ENCODE peak calls at places on chromosomes 7 and 10, in six cellular contexts. One of them, this sample, is unnamed. For H3K36me3, the result is how much of the 10 kb centered on the place peaks cover.

GRCh38 chr10:36224431-36224985 is 582.4 kb upstream of the FZD8 start:
- DNase-seq in transverse colon: no peak
- DNase-seq in GM12878: no peak
- DNase-seq in esophagus muscularis mucosa: no peak
- DNase-seq in SK-N-SH: no peak
- DNase-seq in spleen: no peak
- DNase-seq in this sample: no peak

GRCh38 chr10:45373783-45374450 is at the start of gene ALOX5:
- DNase-seq in esophagus muscularis mucosa: peak
- DNase-seq in transverse colon: peak
- DNase-seq in spleen: peak
- DNase-seq in GM12878: no peak
- DNase-seq in SK-N-SH: peak
- DNase-seq in this sample: no peak

GRCh38 chr10:79886345-79886744 is 59.8 kb downstream of the NUTM2E start:
- DNase-seq in SK-N-SH: no peak
- DNase-seq in transverse colon: no peak
- DNase-seq in GM12878: no peak
- DNase-seq in spleen: no peak
- DNase-seq in esophagus muscularis mucosa: no peak
- DNase-seq in this sample: no peak

GRCh38 chr10:62248465-62248864 is 20.2 kb downstream of the RTKN2 start:
- DNase-seq in spleen: no peak
- DNase-seq in SK-N-SH: no peak
- DNase-seq in esophagus muscularis mucosa: no peak
- DNase-seq in GM12878: no peak
- DNase-seq in transverse colon: no peak
- DNase-seq in this sample: no peak

GRCh38 chr10:113704637-113705343 is 25.1 kb downstream of the CASP7 start:
- DNase-seq in SK-N-SH: peak
- DNase-seq in transverse colon: no peak
- DNase-seq in esophagus muscularis mucosa: no peak
- DNase-seq in GM12878: no peak
- DNase-seq in spleen: no peak
- DNase-seq in this sample: peak

GRCh38 chr7:2947381-2947780 is 96.3 kb downstream of the CARD11 start:
- DNase-seq in SK-N-SH: no peak
- DNase-seq in esophagus muscularis mucosa: no peak
- DNase-seq in transverse colon: no peak
- DNase-seq in GM12878: no peak
- DNase-seq in spleen: no peak
- DNase-seq in this sample: no peak

GRCh38 chr7:44801890-44802289 is 5.4 kb downstream of the PPIA start:
- DNase-seq in transverse colon: no peak
- DNase-seq in spleen: no peak
- DNase-seq in GM12878: no peak
- DNase-seq in esophagus muscularis mucosa: no peak
- DNase-seq in SK-N-SH: no peak
- DNase-seq in this sample: no peak

GRCh38 chr10:124032982-124033886 is 60.2 kb downstream of the CHST15 start:
- DNase-seq in esophagus muscularis mucosa: no peak
- DNase-seq in spleen: peak
- DNase-seq in GM12878: no peak
- DNase-seq in SK-N-SH: no peak
- DNase-seq in transverse colon: no peak
- DNase-seq in this sample: no peak

GRCh38 chr10:13173619-13174018 is 12.3 kb downstream of the MCM10 start:
- DNase-seq in GM12878: no peak
- DNase-seq in esophagus muscularis mucosa: no peak
- DNase-seq in transverse colon: no peak
- DNase-seq in SK-N-SH: no peak
- DNase-seq in spleen: no peak
- DNase-seq in this sample: no peak

GRCh38 chr10:84540617-84541288 is 212.4 kb downstream of the CCSER2 start:
- DNase-seq in esophagus muscularis mucosa: no peak
- DNase-seq in transverse colon: peak
- DNase-seq in GM12878: no peak
- DNase-seq in spleen: peak
- DNase-seq in SK-N-SH: no peak
- DNase-seq in this sample: no peak

GRCh38 chr7:129950191-129950940 is 2.4 kb downstream of the UBE2H start:
- DNase-seq in SK-N-SH: peak
- DNase-seq in GM12878: peak
- DNase-seq in esophagus muscularis mucosa: no peak
- DNase-seq in transverse colon: no peak
- DNase-seq in spleen: no peak
- DNase-seq in this sample: no peak

GRCh38 chr10:78664929-78665525 is 403.7 kb upstream of the ZMIZ1 start:
- DNase-seq in SK-N-SH: no peak
- DNase-seq in transverse colon: no peak
- DNase-seq in esophagus muscularis mucosa: no peak
- DNase-seq in spleen: no peak
- DNase-seq in GM12878: no peak
- DNase-seq in this sample: peak

GRCh38 chr10:77350711-77351119 is 286.9 kb downstream of the KCNMA1 start:
- DNase-seq in GM12878: no peak
- DNase-seq in transverse colon: no peak
- DNase-seq in spleen: no peak
- DNase-seq in esophagus muscularis mucosa: no peak
- DNase-seq in SK-N-SH: peak
- DNase-seq in this sample: peak

GRCh38 chr7:131543298-131543697 is 13.1 kb downstream of the PODXL start:
- DNase-seq in spleen: peak
- DNase-seq in GM12878: no peak
- DNase-seq in SK-N-SH: no peak
- DNase-seq in esophagus muscularis mucosa: no peak
- DNase-seq in transverse colon: no peak
- DNase-seq in this sample: no peak

GRCh38 chr10:7014721-7015120 is 396.1 kb downstream of the SFMBT2 start:
- DNase-seq in esophagus muscularis mucosa: no peak
- DNase-seq in SK-N-SH: no peak
- DNase-seq in GM12878: no peak
- DNase-seq in transverse colon: no peak
- DNase-seq in spleen: no peak
- DNase-seq in this sample: no peak

GRCh38 chr10:5666324-5667220 is at the start of gene ASB13:
- DNase-seq in transverse colon: peak
- DNase-seq in spleen: peak
- DNase-seq in esophagus muscularis mucosa: peak
- DNase-seq in GM12878: no peak
- DNase-seq in SK-N-SH: peak
- DNase-seq in this sample: no peak

GRCh38 chr10:79443338-79444242 is 1.8 kb downstream of the ZCCHC24 start:
- DNase-seq in SK-N-SH: no peak
- DNase-seq in GM12878: no peak
- DNase-seq in esophagus muscularis mucosa: no peak
- DNase-seq in spleen: peak
- DNase-seq in transverse colon: no peak
- DNase-seq in this sample: no peak

GRCh38 chr7:140745654-140746053 is 49.1 kb downstream of the NDUFB2 start:
- DNase-seq in GM12878: no peak
- DNase-seq in esophagus muscularis mucosa: no peak
- DNase-seq in spleen: no peak
- DNase-seq in SK-N-SH: no peak
- DNase-seq in transverse colon: no peak
- DNase-seq in this sample: no peak

GRCh38 chr10:96857613-96858012 is 25.5 kb downstream of the LCOR start:
- DNase-seq in esophagus muscularis mucosa: no peak
- DNase-seq in transverse colon: no peak
- DNase-seq in GM12878: no peak
- DNase-seq in SK-N-SH: no peak
- DNase-seq in spleen: no peak
- DNase-seq in this sample: no peak

GRCh38 chr10:43782814-43783213 is 134.1 kb upstream of the ZNF32 start:
- DNase-seq in transverse colon: no peak
- DNase-seq in esophagus muscularis mucosa: no peak
- DNase-seq in GM12878: no peak
- DNase-seq in SK-N-SH: no peak
- DNase-seq in spleen: no peak
- DNase-seq in this sample: no peak

GRCh38 chr10:43781480-43782361 is 133.0 kb upstream of the ZNF32 start:
- DNase-seq in GM12878: peak
- DNase-seq in spleen: no peak
- DNase-seq in SK-N-SH: peak
- DNase-seq in transverse colon: no peak
- DNase-seq in esophagus muscularis mucosa: no peak
- DNase-seq in this sample: no peak

GRCh38 chr10:43790147-43790546 is 141.5 kb upstream of the ZNF32 start:
- DNase-seq in spleen: no peak
- DNase-seq in esophagus muscularis mucosa: no peak
- DNase-seq in SK-N-SH: no peak
- DNase-seq in GM12878: no peak
- DNase-seq in transverse colon: no peak
- DNase-seq in this sample: no peak

DNA sequence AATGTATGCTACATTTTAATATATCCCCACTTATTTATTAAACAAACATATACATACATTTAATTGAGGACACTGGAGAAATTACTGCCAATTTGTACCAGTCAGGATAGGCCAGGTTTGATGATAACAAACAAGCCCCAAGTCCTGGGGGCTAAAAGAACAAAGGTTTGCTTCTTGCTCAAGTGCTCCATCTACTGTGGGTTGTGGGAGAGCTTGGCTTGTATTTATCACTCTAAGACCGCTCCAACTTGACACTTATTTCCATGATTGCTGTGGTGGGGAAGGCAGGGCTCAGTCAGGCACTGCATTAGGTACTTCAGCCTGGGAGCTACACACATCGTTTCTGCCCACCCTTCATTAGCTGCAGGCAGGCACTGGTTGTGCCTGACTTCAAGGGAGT is 136.6 kb upstream of the ZNF32 start:
- DNase-seq in SK-N-SH: no peak
- DNase-seq in GM12878: no peak
- DNase-seq in esophagus muscularis mucosa: no peak
- DNase-seq in spleen: no peak
- DNase-seq in transverse colon: no peak
- DNase-seq in this sample: no peak
- TF ChIP-seq CTCF in SK-N-SH: no peak
- TF ChIP-seq CTCF in GM12878: no peak
- TF ChIP-seq CTCF in esophagus muscularis mucosa: no peak
- TF ChIP-seq CTCF in spleen: no peak
- TF ChIP-seq CTCF in transverse colon: no peak
- TF ChIP-seq CTCF in this sample: no peak

DNA sequence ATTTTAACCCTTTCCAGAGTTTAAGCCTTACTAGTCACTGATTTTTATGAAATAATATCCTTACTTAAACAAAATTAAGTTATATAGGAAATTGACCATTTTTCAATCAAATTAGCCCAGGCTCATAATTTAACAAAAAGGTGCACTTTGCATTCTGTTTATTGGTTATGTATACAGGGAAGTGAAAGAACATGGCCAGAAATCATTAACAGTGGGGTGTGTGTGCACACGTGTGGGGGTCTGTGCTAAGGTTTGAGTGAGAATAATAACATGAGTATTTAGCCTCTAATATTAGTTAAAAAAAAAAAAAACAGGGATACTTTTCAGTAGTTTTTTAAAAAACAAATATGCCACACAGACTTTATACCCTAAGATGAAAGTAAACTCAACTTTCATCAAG is 510.5 kb upstream of the PFKP start:
- DNase-seq in transverse colon: no peak
- DNase-seq in GM12878: no peak
- DNase-seq in SK-N-SH: no peak
- DNase-seq in spleen: no peak
- DNase-seq in esophagus muscularis mucosa: no peak
- DNase-seq in this sample: no peak
- TF ChIP-seq POLR2AphosphoS5 in transverse colon: no peak
- TF ChIP-seq POLR2AphosphoS5 in GM12878: no peak
- TF ChIP-seq POLR2AphosphoS5 in SK-N-SH: no peak
- TF ChIP-seq POLR2AphosphoS5 in spleen: no peak
- TF ChIP-seq POLR2AphosphoS5 in esophagus muscularis mucosa: no peak
- TF ChIP-seq POLR2AphosphoS5 in this sample: no peak

GRCh38 chr7:39664057-39664456 is 40.7 kb downstream of the RALA start:
- DNase-seq in esophagus muscularis mucosa: no peak
- DNase-seq in GM12878: no peak
- DNase-seq in transverse colon: no peak
- DNase-seq in SK-N-SH: no peak
- DNase-seq in spleen: no peak
- DNase-seq in this sample: no peak

GRCh38 chr7:39661960-39662359 is 38.6 kb downstream of the RALA start:
- DNase-seq in SK-N-SH: no peak
- DNase-seq in GM12878: no peak
- DNase-seq in spleen: no peak
- DNase-seq in esophagus muscularis mucosa: no peak
- DNase-seq in transverse colon: no peak
- DNase-seq in this sample: no peak

GRCh38 chr7:39666562-39666961 is 43.2 kb downstream of the RALA start:
- DNase-seq in spleen: no peak
- DNase-seq in GM12878: no peak
- DNase-seq in esophagus muscularis mucosa: no peak
- DNase-seq in SK-N-SH: no peak
- DNase-seq in transverse colon: no peak
- DNase-seq in this sample: no peak

GRCh38 chr7:39663263-39663662 is 39.9 kb downstream of the RALA start:
- DNase-seq in GM12878: no peak
- DNase-seq in SK-N-SH: no peak
- DNase-seq in transverse colon: no peak
- DNase-seq in spleen: no peak
- DNase-seq in esophagus muscularis mucosa: no peak
- DNase-seq in this sample: no peak

GRCh38 chr7:39664585-39664984 is 41.2 kb downstream of the RALA start:
- DNase-seq in SK-N-SH: no peak
- DNase-seq in spleen: no peak
- DNase-seq in esophagus muscularis mucosa: no peak
- DNase-seq in GM12878: no peak
- DNase-seq in transverse colon: no peak
- DNase-seq in this sample: no peak
- H3K36me3 ChIP-seq in SK-N-SH: under half
- H3K36me3 ChIP-seq in spleen: under half
- H3K36me3 ChIP-seq in esophagus muscularis mucosa: under half
- H3K36me3 ChIP-seq in GM12878: under half
- H3K36me3 ChIP-seq in transverse colon: under half
- H3K36me3 ChIP-seq in this sample: under half

GRCh38 chr10:110192552-110192951 is 14.9 kb upstream of the MXI1 start:
- DNase-seq in GM12878: no peak
- DNase-seq in transverse colon: no peak
- DNase-seq in spleen: no peak
- DNase-seq in esophagus muscularis mucosa: peak
- DNase-seq in SK-N-SH: no peak
- DNase-seq in this sample: no peak
- TF ChIP-seq CTCF in GM12878: no peak
- TF ChIP-seq CTCF in transverse colon: no peak
- TF ChIP-seq CTCF in spleen: no peak
- TF ChIP-seq CTCF in esophagus muscularis mucosa: no peak
- TF ChIP-seq CTCF in SK-N-SH: no peak
- TF ChIP-seq CTCF in this sample: no peak